ENCODE peak calls at places on chromosome 4, in nine cellular contexts. One of them, this sample, is unnamed.

GRCh38 chr4:169571435-169571834 is 40.9 kb downstream of the NEK1 start:
- DNase-seq in CD8-positive, alpha-beta memory T cell: no peak
- DNase-seq in A549: no peak
- DNase-seq in neural progenitor cell: no peak
- DNase-seq in GM23338: no peak
- DNase-seq in astrocyte: no peak
- DNase-seq in aorta: no peak
- DNase-seq in fibroblast of lung: no peak
- DNase-seq in dorsolateral prefrontal cortex: no peak
- DNase-seq in this sample: no peak

GRCh38 chr4:73662709-73663546 is 42.7 kb upstream of the RASSF6 start:
- DNase-seq in CD8-positive, alpha-beta memory T cell: no peak
- DNase-seq in A549: peak; percentile 61
- DNase-seq in neural progenitor cell: no peak
- DNase-seq in GM23338: peak; percentile 38
- DNase-seq in astrocyte: peak; percentile 50
- DNase-seq in aorta: no peak
- DNase-seq in fibroblast of lung: peak; percentile 83
- DNase-seq in dorsolateral prefrontal cortex: no peak
- DNase-seq in this sample: no peak

GRCh38 chr4:61201562-61202099 is 1.5 kb downstream of the ADGRL3 start:
- DNase-seq in CD8-positive, alpha-beta memory T cell: no peak
- DNase-seq in A549: no peak
- DNase-seq in neural progenitor cell: peak; percentile 53
- DNase-seq in GM23338: peak; percentile 50
- DNase-seq in astrocyte: no peak
- DNase-seq in aorta: peak; percentile 78
- DNase-seq in fibroblast of lung: peak; percentile 11
- DNase-seq in dorsolateral prefrontal cortex: peak; percentile 43
- DNase-seq in this sample: peak; percentile 78

GRCh38 chr4:122531514-122531913 is 75.0 kb upstream of the IL2 start:
- DNase-seq in CD8-positive, alpha-beta memory T cell: no peak
- DNase-seq in A549: no peak
- DNase-seq in neural progenitor cell: no peak
- DNase-seq in GM23338: no peak
- DNase-seq in astrocyte: no peak
- DNase-seq in aorta: no peak
- DNase-seq in fibroblast of lung: no peak
- DNase-seq in dorsolateral prefrontal cortex: no peak
- DNase-seq in this sample: no peak

GRCh38 chr4:127731406-127731805 is 1.2 kb downstream of the SLC25A31 start:
- DNase-seq in CD8-positive, alpha-beta memory T cell: no peak
- DNase-seq in A549: no peak
- DNase-seq in neural progenitor cell: no peak
- DNase-seq in GM23338: no peak
- DNase-seq in astrocyte: no peak
- DNase-seq in aorta: no peak
- DNase-seq in fibroblast of lung: no peak
- DNase-seq in dorsolateral prefrontal cortex: no peak
- DNase-seq in this sample: no peak

GRCh38 chr4:8516996-8517550 is 63.1 kb upstream of the GPR78 start:
- DNase-seq in CD8-positive, alpha-beta memory T cell: no peak
- DNase-seq in A549: no peak
- DNase-seq in neural progenitor cell: no peak
- DNase-seq in GM23338: no peak
- DNase-seq in astrocyte: no peak
- DNase-seq in aorta: no peak
- DNase-seq in fibroblast of lung: no peak
- DNase-seq in dorsolateral prefrontal cortex: no peak
- DNase-seq in this sample: no peak

GRCh38 chr4:183333983-183334382 is 11.8 kb upstream of the CLDN24 start:
- DNase-seq in CD8-positive, alpha-beta memory T cell: no peak
- DNase-seq in A549: peak; percentile 66
- DNase-seq in neural progenitor cell: no peak
- DNase-seq in GM23338: no peak
- DNase-seq in astrocyte: no peak
- DNase-seq in aorta: no peak
- DNase-seq in fibroblast of lung: no peak
- DNase-seq in dorsolateral prefrontal cortex: no peak
- DNase-seq in this sample: no peak

GRCh38 chr4:168408620-168409019 is 71.7 kb downstream of the DDX60L start:
- DNase-seq in CD8-positive, alpha-beta memory T cell: no peak
- DNase-seq in A549: peak; percentile 79
- DNase-seq in neural progenitor cell: peak; percentile 37
- DNase-seq in GM23338: no peak
- DNase-seq in astrocyte: peak; percentile 98
- DNase-seq in aorta: no peak
- DNase-seq in fibroblast of lung: peak; percentile 99
- DNase-seq in dorsolateral prefrontal cortex: no peak
- DNase-seq in this sample: no peak

GRCh38 chr4:185640809-185641675 is 105.7 kb upstream of the PDLIM3 start:
- DNase-seq in CD8-positive, alpha-beta memory T cell: no peak
- DNase-seq in A549: peak; percentile 70
- DNase-seq in neural progenitor cell: peak; percentile 81
- DNase-seq in GM23338: peak; percentile 85
- DNase-seq in astrocyte: peak; percentile 72
- DNase-seq in aorta: no peak
- DNase-seq in fibroblast of lung: peak; percentile 88
- DNase-seq in dorsolateral prefrontal cortex: no peak
- DNase-seq in this sample: no peak

GRCh38 chr4:124206779-124207605 is 505.5 kb downstream of the ANKRD50 start:
- DNase-seq in CD8-positive, alpha-beta memory T cell: no peak
- DNase-seq in A549: peak; percentile 21
- DNase-seq in neural progenitor cell: no peak
- DNase-seq in GM23338: no peak
- DNase-seq in astrocyte: peak; percentile 84
- DNase-seq in aorta: no peak
- DNase-seq in fibroblast of lung: peak; percentile 62
- DNase-seq in dorsolateral prefrontal cortex: no peak
- DNase-seq in this sample: no peak

GRCh38 chr4:53943345-53944085 is 120.9 kb downstream of the CHIC2 start:
- DNase-seq in CD8-positive, alpha-beta memory T cell: no peak
- DNase-seq in A549: peak; percentile 9
- DNase-seq in neural progenitor cell: no peak
- DNase-seq in GM23338: no peak
- DNase-seq in astrocyte: peak; percentile 91
- DNase-seq in aorta: no peak
- DNase-seq in fibroblast of lung: peak; percentile 71
- DNase-seq in dorsolateral prefrontal cortex: no peak
- DNase-seq in this sample: no peak
- H3K27ac ChIP-seq in CD8-positive, alpha-beta memory T cell: no peak overlapping the region
- H3K27ac ChIP-seq in A549: no peak overlapping the region
- H3K27ac ChIP-seq in neural progenitor cell: no peak overlapping the region
- H3K27ac ChIP-seq in GM23338: no peak overlapping the region
- H3K27ac ChIP-seq in astrocyte: peak overlapping the region; percentile 4
- H3K27ac ChIP-seq in aorta: no peak overlapping the region
- H3K27ac ChIP-seq in fibroblast of lung: no peak overlapping the region
- H3K27ac ChIP-seq in dorsolateral prefrontal cortex: no peak overlapping the region
- H3K27ac ChIP-seq in this sample: no peak overlapping the region

GRCh38 chr4:56435001-56435747 is at the start of gene PPAT:
- DNase-seq in CD8-positive, alpha-beta memory T cell: peak; percentile 99
- DNase-seq in A549: peak; percentile 97
- DNase-seq in neural progenitor cell: peak; percentile 99
- DNase-seq in GM23338: peak; percentile 98
- DNase-seq in astrocyte: peak; percentile 93
- DNase-seq in aorta: peak; percentile 99
- DNase-seq in fibroblast of lung: peak; percentile 97
- DNase-seq in dorsolateral prefrontal cortex: peak; percentile 98
- DNase-seq in this sample: peak; percentile 99

GRCh38 chr4:56434599-56435000 is 815 bp downstream of the PPAT start:
- DNase-seq in CD8-positive, alpha-beta memory T cell: no peak
- DNase-seq in A549: no peak
- DNase-seq in neural progenitor cell: peak; percentile 76
- DNase-seq in GM23338: no peak
- DNase-seq in astrocyte: peak; percentile 50
- DNase-seq in aorta: no peak
- DNase-seq in fibroblast of lung: peak; percentile 54
- DNase-seq in dorsolateral prefrontal cortex: no peak
- DNase-seq in this sample: no peak

GRCh38 chr4:56430203-56430602 is 5.2 kb downstream of the PPAT start:
- DNase-seq in CD8-positive, alpha-beta memory T cell: no peak
- DNase-seq in A549: no peak
- DNase-seq in neural progenitor cell: no peak
- DNase-seq in GM23338: no peak
- DNase-seq in astrocyte: no peak
- DNase-seq in aorta: no peak
- DNase-seq in fibroblast of lung: no peak
- DNase-seq in dorsolateral prefrontal cortex: no peak
- DNase-seq in this sample: no peak

GRCh38 chr4:56435748-56436442 is at the start of gene PAICS:
- DNase-seq in CD8-positive, alpha-beta memory T cell: peak; percentile 97
- DNase-seq in A549: peak; percentile 93
- DNase-seq in neural progenitor cell: peak; percentile 98
- DNase-seq in GM23338: peak; percentile 97
- DNase-seq in astrocyte: peak; percentile 83
- DNase-seq in aorta: peak; percentile 97
- DNase-seq in fibroblast of lung: peak; percentile 94
- DNase-seq in dorsolateral prefrontal cortex: peak; percentile 89
- DNase-seq in this sample: peak; percentile 98

GRCh38 chr4:56433280-56433679 is 2.1 kb downstream of the PPAT start:
- DNase-seq in CD8-positive, alpha-beta memory T cell: no peak
- DNase-seq in A549: no peak
- DNase-seq in neural progenitor cell: no peak
- DNase-seq in GM23338: no peak
- DNase-seq in astrocyte: no peak
- DNase-seq in aorta: no peak
- DNase-seq in fibroblast of lung: no peak
- DNase-seq in dorsolateral prefrontal cortex: no peak
- DNase-seq in this sample: no peak
- H3K4me3 ChIP-seq in CD8-positive, alpha-beta memory T cell: no peak overlapping the region
- H3K4me3 ChIP-seq in A549: peak overlapping the region; percentile 59
- H3K4me3 ChIP-seq in neural progenitor cell: peak overlapping the region; percentile 82
- H3K4me3 ChIP-seq in GM23338: peak overlapping the region; percentile 99
- H3K4me3 ChIP-seq in astrocyte: no peak overlapping the region
- H3K4me3 ChIP-seq in aorta: no peak overlapping the region
- H3K4me3 ChIP-seq in fibroblast of lung: no peak overlapping the region
- H3K4me3 ChIP-seq in dorsolateral prefrontal cortex: peak overlapping the region; percentile 80
- H3K4me3 ChIP-seq in this sample: peak overlapping the region; percentile 99

GRCh38 chr4:19278665-19279064 is 973.0 kb upstream of the SLIT2 start:
- DNase-seq in CD8-positive, alpha-beta memory T cell: no peak
- DNase-seq in A549: no peak
- DNase-seq in neural progenitor cell: peak; percentile 3
- DNase-seq in GM23338: no peak
- DNase-seq in astrocyte: no peak
- DNase-seq in aorta: no peak
- DNase-seq in fibroblast of lung: no peak
- DNase-seq in dorsolateral prefrontal cortex: no peak
- DNase-seq in this sample: no peak
- H3K27ac ChIP-seq in CD8-positive, alpha-beta memory T cell: no peak overlapping the region
- H3K27ac ChIP-seq in A549: no peak overlapping the region
- H3K27ac ChIP-seq in neural progenitor cell: no peak overlapping the region
- H3K27ac ChIP-seq in GM23338: no peak overlapping the region
- H3K27ac ChIP-seq in astrocyte: no peak overlapping the region
- H3K27ac ChIP-seq in aorta: no peak overlapping the region
- H3K27ac ChIP-seq in fibroblast of lung: no peak overlapping the region
- H3K27ac ChIP-seq in dorsolateral prefrontal cortex: no peak overlapping the region
- H3K27ac ChIP-seq in this sample: peak overlapping the region; percentile 38

DNA sequence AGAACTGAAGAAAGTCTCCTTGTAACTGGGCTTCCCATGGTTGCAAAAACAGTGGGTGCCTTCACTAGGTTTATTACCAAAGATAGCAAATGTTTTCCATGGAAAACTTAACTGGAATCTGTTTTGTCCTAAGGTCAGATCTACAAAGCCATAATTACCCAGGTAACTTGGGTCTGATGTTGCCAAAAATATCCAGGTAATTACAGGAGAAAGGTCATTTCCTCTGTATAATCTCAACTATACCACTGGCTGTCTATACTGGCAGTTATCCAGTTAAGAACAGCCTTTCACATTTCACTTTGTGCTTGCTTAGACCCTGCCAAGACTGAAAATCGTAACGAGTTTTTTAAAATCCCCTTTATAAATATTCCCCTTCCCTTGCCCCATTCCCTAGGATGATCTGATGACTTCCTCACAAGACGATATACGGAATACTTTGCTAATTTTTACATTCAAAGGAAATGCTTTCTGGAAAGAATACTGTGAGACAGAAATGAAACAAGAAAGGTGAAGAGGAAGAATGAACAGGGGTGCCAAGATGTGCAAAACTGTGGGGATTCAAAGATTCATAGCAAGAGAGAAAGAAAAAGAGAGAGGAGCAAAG is 105.5 kb downstream of the MAML3 start:
- DNase-seq in CD8-positive, alpha-beta memory T cell: no peak
- DNase-seq in A549: no peak
- DNase-seq in neural progenitor cell: no peak
- DNase-seq in GM23338: no peak
- DNase-seq in astrocyte: no peak
- DNase-seq in aorta: no peak
- DNase-seq in fibroblast of lung: no peak
- DNase-seq in dorsolateral prefrontal cortex: no peak
- DNase-seq in this sample: no peak
- H3K4me3 ChIP-seq in CD8-positive, alpha-beta memory T cell: peak overlapping the region; percentile 27
- H3K4me3 ChIP-seq in A549: peak overlapping the region; percentile 35
- H3K4me3 ChIP-seq in neural progenitor cell: peak overlapping the region; percentile 20
- H3K4me3 ChIP-seq in GM23338: peak overlapping the region; percentile 42
- H3K4me3 ChIP-seq in astrocyte: peak overlapping the region; percentile 39
- H3K4me3 ChIP-seq in aorta: peak overlapping the region; percentile 7
- H3K4me3 ChIP-seq in fibroblast of lung: peak overlapping the region; percentile 56
- H3K4me3 ChIP-seq in dorsolateral prefrontal cortex: peak overlapping the region; percentile 50
- H3K4me3 ChIP-seq in this sample: peak overlapping the region; percentile 59

GRCh38 chr4:147866532-147867271 is 134.8 kb downstream of the ARHGAP10 start:
- DNase-seq in CD8-positive, alpha-beta memory T cell: peak; percentile 92
- DNase-seq in A549: peak; percentile 78
- DNase-seq in neural progenitor cell: peak; percentile 94
- DNase-seq in GM23338: peak; percentile 98
- DNase-seq in astrocyte: peak; percentile 64
- DNase-seq in aorta: peak; percentile 97
- DNase-seq in fibroblast of lung: peak; percentile 94
- DNase-seq in dorsolateral prefrontal cortex: peak; percentile 95
- DNase-seq in this sample: peak; percentile 98
- H3K27ac ChIP-seq in CD8-positive, alpha-beta memory T cell: no peak overlapping the region
- H3K27ac ChIP-seq in A549: no peak overlapping the region
- H3K27ac ChIP-seq in neural progenitor cell: no peak overlapping the region
- H3K27ac ChIP-seq in GM23338: peak overlapping the region; percentile 74
- H3K27ac ChIP-seq in astrocyte: no peak overlapping the region
- H3K27ac ChIP-seq in aorta: no peak overlapping the region
- H3K27ac ChIP-seq in fibroblast of lung: no peak overlapping the region
- H3K27ac ChIP-seq in dorsolateral prefrontal cortex: no peak overlapping the region
- H3K27ac ChIP-seq in this sample: no peak overlapping the region

GRCh38 chr4:89316931-89317366 is 9.3 kb upstream of the GPRIN3 start:
- DNase-seq in CD8-positive, alpha-beta memory T cell: peak; percentile 51
- DNase-seq in A549: peak; percentile 34
- DNase-seq in neural progenitor cell: no peak
- DNase-seq in GM23338: no peak
- DNase-seq in astrocyte: peak; percentile 65
- DNase-seq in aorta: no peak
- DNase-seq in fibroblast of lung: peak; percentile 21
- DNase-seq in dorsolateral prefrontal cortex: no peak
- DNase-seq in this sample: no peak
- H3K4me3 ChIP-seq in CD8-positive, alpha-beta memory T cell: no peak overlapping the region
- H3K4me3 ChIP-seq in A549: no peak overlapping the region
- H3K4me3 ChIP-seq in neural progenitor cell: no peak overlapping the region
- H3K4me3 ChIP-seq in GM23338: no peak overlapping the region
- H3K4me3 ChIP-seq in astrocyte: no peak overlapping the region
- H3K4me3 ChIP-seq in aorta: no peak overlapping the region
- H3K4me3 ChIP-seq in fibroblast of lung: no peak overlapping the region
- H3K4me3 ChIP-seq in dorsolateral prefrontal cortex: no peak overlapping the region
- H3K4me3 ChIP-seq in this sample: no peak overlapping the region

This sample was measured in endodermal cell.